ENCODE peak calls at places on chromosomes 7 and 10, in seven cellular contexts. H is cortex of kidney, G is kidney epithelial cell, U is nephron progenitor cell, W is T-helper 9 cell, K is myocyte, C is GM12865. E is an unnamed sample.

GRCh38 chr10:61952028-61952638 is 50.6 kb downstream of the ARID5B start:
- DNase-seq in K (no peak), W (no peak), G (no peak), U (no peak), H (no peak), C (no peak), E (no peak)

GRCh38 chr7:132004528-132004927 is 448.1 kb upstream of the PODXL start:
- DNase-seq in C (no peak), H (no peak), K (peak), U (no peak), W (no peak), G (no peak), E (no peak)

GRCh38 chr7:33722383-33723096 is 182.8 kb upstream of the BMPER start:
- DNase-seq in H (no peak), G (peak), K (peak), W (no peak), U (peak), C (no peak), E (no peak)

GRCh38 chr7:43700059-43700501 is 29.2 kb downstream of the COA1 start:
- DNase-seq in H (no peak), W (no peak), C (peak), U (no peak), G (no peak), K (peak), E (no peak)

GRCh38 chr7:100483101-100483727 is 513 bp upstream of the NYAP1 start:
- DNase-seq in K (peak), C (peak), G (no peak), W (peak), H (no peak), U (peak), E (peak)

GRCh38 chr10:121077331-121077730 is 226.2 kb downstream of the WDR11 start:
- DNase-seq in U (no peak), C (no peak), G (no peak), W (no peak), H (no peak), K (peak), E (no peak)

GRCh38 chr10:119516381-119517234 is 25.9 kb downstream of the RGS10 start:
- DNase-seq in H (no peak), U (no peak), W (peak), K (no peak), C (peak), G (no peak), E (no peak)

GRCh38 chr7:68288099-68288498 is 1291.5 kb downstream of the TYW1 start:
- DNase-seq in C (no peak), G (no peak), U (no peak), K (no peak), W (no peak), H (no peak), E (no peak)

GRCh38 chr10:106082865-106083264 is 1081.6 kb downstream of the SORCS1 start:
- DNase-seq in U (no peak), G (no peak), C (no peak), K (no peak), W (no peak), H (no peak), E (no peak)

GRCh38 chr7:128831178-128831993 is 1.2 kb downstream of the FLNC start:
- DNase-seq in K (peak), C (no peak), W (no peak), U (peak), G (no peak), H (no peak), E (no peak)

GRCh38 chr10:69315100-69315542 is 36.8 kb downstream of the HK1 start:
- DNase-seq in G (no peak), K (no peak), U (no peak), W (no peak), H (no peak), C (no peak), E (no peak)

GRCh38 chr7:114243019-114243507 is 171.6 kb upstream of the FOXP2 start:
- DNase-seq in U (no peak), G (peak), W (no peak), H (no peak), K (no peak), C (no peak), E (no peak)

GRCh38 chr10:124035306-124035927 is 58.0 kb downstream of the CHST15 start:
- DNase-seq in G (no peak), U (no peak), C (no peak), K (no peak), H (no peak), W (no peak), E (no peak)

GRCh38 chr7:143914938-143915337 is 13.0 kb upstream of the TCAF1 start:
- DNase-seq in G (no peak), U (no peak), H (no peak), C (no peak), W (no peak), K (no peak), E (no peak)

GRCh38 chr10:21171936-21172773 is 275.0 kb upstream of the NEBL start:
- DNase-seq in U (no peak), H (no peak), W (no peak), C (no peak), K (no peak), G (no peak), E (no peak)

GRCh38 chr7:95213809-95214492 is 110.4 kb downstream of the PON1 start:
- DNase-seq in G (no peak), H (no peak), W (no peak), K (peak), U (no peak), C (no peak), E (no peak)

GRCh38 chr7:35694161-35694783 is 663 bp downstream of the HERPUD2 start:
- DNase-seq in U (no peak), K (peak), W (no peak), G (no peak), C (no peak), H (no peak), E (no peak)

GRCh38 chr7:133829336-133829897 is 297.7 kb upstream of the LRGUK start:
- DNase-seq in H (no peak), U (peak), K (peak), W (no peak), G (peak), C (no peak), E (no peak)

GRCh38 chr10:33290286-33291052 is 44.0 kb downstream of the NRP1 start:
- DNase-seq in W (no peak), K (no peak), C (no peak), H (no peak), U (no peak), G (no peak), E (no peak)

GRCh38 chr7:158101821-158102450 is 485.7 kb downstream of the PTPRN2 start:
- DNase-seq in U (no peak), C (no peak), H (no peak), W (no peak), G (no peak), K (no peak), E (peak)

GRCh38 chr10:6581750-6582697 is 1.9 kb upstream of the PRKCQ start:
- DNase-seq in K (no peak), H (no peak), G (no peak), W (no peak), U (no peak), C (no peak), E (no peak)